ENCODE peak calls at places on chromosome 22, in ten cellular contexts. Y, B, H, Q, G, A, I, S, V and T are unnamed samples.
A peak's percentile ranks its signal among the peaks of the same experiment; 100 is the strongest.

GRCh38 chr22:23789638-23790037 is 2.9 kb downstream of the SMARCB1 start:
- DNase-seq in Y (no peak), B (no peak), H (peak; percentile 32), Q (no peak), G (no peak), A (no peak), I (peak; percentile 6), S (no peak), V (no peak), T (no peak)

GRCh38 chr22:28252539-28252938 is 333.5 kb upstream of the PITPNB start:
- DNase-seq in Y (no peak), B (no peak), H (no peak), Q (no peak), G (no peak), A (no peak), I (no peak), S (no peak), V (no peak), T (no peak)

GRCh38 chr22:24284747-24285203 is 14.1 kb downstream of the SPECC1L start:
- DNase-seq in Y (no peak), B (no peak), H (no peak), Q (peak; percentile 25), G (no peak), A (no peak), I (no peak), S (no peak), V (no peak), T (no peak)

GRCh38 chr22:19641254-19641982 is 72.9 kb upstream of the SEPTIN5 start:
- DNase-seq in Y (peak; percentile 73), B (peak; percentile 43), H (peak; percentile 72), Q (no peak), G (no peak), A (no peak), I (peak; percentile 39), S (no peak), V (no peak), T (no peak)

GRCh38 chr22:26756675-26757293 is 99.4 kb downstream of the MIAT start:
- DNase-seq in Y (peak; percentile 65), B (peak; percentile 48), H (peak; percentile 63), Q (peak; percentile 47), G (peak; percentile 48), A (peak; percentile 57), I (peak; percentile 69), S (peak; percentile 49), V (no peak), T (peak; percentile 78)

GRCh38 chr22:25453557-25453956 is 110.9 kb upstream of the GRK3 start:
- DNase-seq in Y (no peak), B (no peak), H (no peak), Q (no peak), G (no peak), A (no peak), I (no peak), S (no peak), V (no peak), T (no peak)

GRCh38 chr22:46770726-46771125 is 8.3 kb downstream of the TBC1D22A start:
- DNase-seq in Y (no peak), B (no peak), H (no peak), Q (no peak), G (no peak), A (no peak), I (peak; percentile 30), S (no peak), V (no peak), T (peak; percentile 59)

GRCh38 chr22:50276143-50276542 is 6.0 kb upstream of the MAPK11 start:
- DNase-seq in Y (peak; percentile 52), B (peak; percentile 76), H (peak; percentile 29), Q (peak; percentile 33), G (no peak), A (no peak), I (peak; percentile 79), S (peak; percentile 63), V (no peak), T (peak; percentile 65)

GRCh38 chr22:49789289-49790141 is 38.2 kb downstream of the BRD1 start:
- DNase-seq in Y (peak; percentile 33), B (peak; percentile 76), H (no peak), Q (peak; percentile 30), G (no peak), A (no peak), I (no peak), S (no peak), V (no peak), T (no peak)

GRCh38 chr22:23784215-23784732 is 2.5 kb upstream of the SMARCB1 start:
- DNase-seq in Y (no peak), B (peak; percentile 38), H (no peak), Q (no peak), G (no peak), A (no peak), I (peak; percentile 78), S (no peak), V (peak; percentile 24), T (no peak)

GRCh38 chr22:28884754-28885375 is 1.5 kb downstream of the ZNRF3 start:
- DNase-seq in Y (no peak), B (no peak), H (no peak), Q (no peak), G (no peak), A (no peak), I (no peak), S (no peak), V (no peak), T (no peak)

GRCh38 chr22:20602589-20603164 is 95.3 kb downstream of the MED15 start:
- DNase-seq in Y (no peak), B (no peak), H (no peak), Q (no peak), G (no peak), A (no peak), I (no peak), S (no peak), V (no peak), T (no peak)

GRCh38 chr22:31612891-31613285 is 49.1 kb downstream of the PISD start:
- DNase-seq in Y (no peak), B (no peak), H (no peak), Q (no peak), G (no peak), A (no peak), I (no peak), S (no peak), V (no peak), T (no peak)

GRCh38 chr22:43231724-43232034 is 44.7 kb upstream of the TTLL12 start:
- DNase-seq in Y (no peak), B (no peak), H (no peak), Q (no peak), G (no peak), A (no peak), I (no peak), S (no peak), V (no peak), T (no peak)
- TF ChIP-seq CTCF in Y (no peak), B (no peak), H (no peak), Q (no peak), G (no peak), A (no peak), I (no peak), S (no peak), V (no peak), T (no peak)

GRCh38 chr22:44727709-44728108 is 24.7 kb upstream of the ARHGAP8 start:
- DNase-seq in Y (no peak), B (no peak), H (no peak), Q (no peak), G (no peak), A (no peak), I (no peak), S (no peak), V (no peak), T (no peak)
- TF ChIP-seq CTCF in Y (no peak), B (no peak), H (no peak), Q (no peak), G (no peak), A (no peak), I (no peak), S (no peak), V (no peak), T (no peak)

GRCh38 chr22:39528681-39529486 is 3.7 kb downstream of the RPS19BP1 start:
- DNase-seq in Y (peak; percentile 93), B (peak; percentile 97), H (peak; percentile 92), Q (peak; percentile 94), G (peak; percentile 90), A (peak; percentile 78), I (peak; percentile 95), S (peak; percentile 89), V (peak; percentile 85), T (peak; percentile 84)

GRCh38 chr22:39530136-39530535 is 2.4 kb downstream of the RPS19BP1 start:
- DNase-seq in Y (no peak), B (no peak), H (no peak), Q (no peak), G (no peak), A (no peak), I (no peak), S (no peak), V (no peak), T (no peak)

GRCh38 chr22:39528080-39528661 is 4.4 kb downstream of the RPS19BP1 start:
- DNase-seq in Y (no peak), B (no peak), H (no peak), Q (no peak), G (no peak), A (no peak), I (no peak), S (no peak), V (no peak), T (no peak)

GRCh38 chr22:39530692-39531331 is 1.7 kb downstream of the RPS19BP1 start:
- DNase-seq in Y (no peak), B (peak; percentile 74), H (peak; percentile 44), Q (peak; percentile 45), G (no peak), A (no peak), I (no peak), S (peak; percentile 77), V (no peak), T (no peak)

GRCh38 chr22:39529487-39529851 is 3.1 kb downstream of the RPS19BP1 start:
- DNase-seq in Y (no peak), B (no peak), H (no peak), Q (no peak), G (no peak), A (no peak), I (no peak), S (no peak), V (no peak), T (no peak)
- TF ChIP-seq CTCF in Y (peak; percentile 6), B (no peak), H (no peak), Q (no peak), G (no peak), A (peak; percentile 8), I (no peak), S (no peak), V (no peak), T (no peak)

GRCh38 chr22:33126881-33127280 is 68.7 kb upstream of the SYN3 start:
- DNase-seq in Y (no peak), B (peak; percentile 1), H (peak; percentile 49), Q (no peak), G (no peak), A (no peak), I (no peak), S (peak; percentile 28), V (no peak), T (no peak)
- TF ChIP-seq CTCF in Y (no peak), B (no peak), H (no peak), Q (no peak), G (no peak), A (no peak), I (no peak), S (peak; percentile 60), V (no peak), T (no peak)

GRCh38 chr22:41688365-41689211 is at the start of gene SNU13:
- DNase-seq in Y (peak; percentile 94), B (peak; percentile 92), H (peak; percentile 95), Q (peak; percentile 89), G (peak; percentile 93), A (peak; percentile 75), I (peak; percentile 94), S (peak; percentile 91), V (peak; percentile 82), T (peak; percentile 95)
- TF ChIP-seq CTCF in Y (no peak), B (no peak), H (no peak), Q (no peak), G (peak; percentile 7), A (no peak), I (no peak), S (peak; percentile 2), V (peak; percentile 3), T (no peak)